ENCODE peak calls at places on chromosomes 6 and 20, in six cellular contexts. One of them, this sample, is unnamed.

GRCh38 chr6:151284012-151284411 is 44.2 kb downstream of the AKAP12 start:
- DNase-seq in neuronal stem cell: no peak
- DNase-seq in breast epithelium: no peak
- DNase-seq in IMR-90: no peak
- DNase-seq in PC-3: peak; percentile 29
- DNase-seq in PC-9: no peak
- DNase-seq in this sample: no peak

GRCh38 chr20:21684671-21685070 is 20.8 kb upstream of the PAX1 start:
- DNase-seq in neuronal stem cell: no peak
- DNase-seq in breast epithelium: no peak
- DNase-seq in IMR-90: no peak
- DNase-seq in PC-3: no peak
- DNase-seq in PC-9: no peak
- DNase-seq in this sample: no peak

GRCh38 chr6:107943626-107944439 is 14.2 kb downstream of the SEC63 start:
- DNase-seq in neuronal stem cell: no peak
- DNase-seq in breast epithelium: no peak
- DNase-seq in IMR-90: no peak
- DNase-seq in PC-3: no peak
- DNase-seq in PC-9: no peak
- DNase-seq in this sample: no peak

GRCh38 chr6:123742626-123743025 is 61.0 kb upstream of the NKAIN2 start:
- DNase-seq in neuronal stem cell: no peak
- DNase-seq in breast epithelium: no peak
- DNase-seq in IMR-90: no peak
- DNase-seq in PC-3: no peak
- DNase-seq in PC-9: no peak
- DNase-seq in this sample: no peak

GRCh38 chr6:140966676-140967075 is 1166.0 kb upstream of the GJE1 start:
- DNase-seq in neuronal stem cell: no peak
- DNase-seq in breast epithelium: no peak
- DNase-seq in IMR-90: peak; percentile 55
- DNase-seq in PC-3: no peak
- DNase-seq in PC-9: no peak
- DNase-seq in this sample: no peak

GRCh38 chr6:149336529-149336928 is 19.0 kb downstream of the TAB2 start:
- DNase-seq in neuronal stem cell: no peak
- DNase-seq in breast epithelium: no peak
- DNase-seq in IMR-90: no peak
- DNase-seq in PC-3: peak; percentile 12
- DNase-seq in PC-9: no peak
- DNase-seq in this sample: no peak

GRCh38 chr20:31953749-31954148 is 1.9 kb upstream of the PDRG1 start:
- DNase-seq in neuronal stem cell: no peak
- DNase-seq in breast epithelium: no peak
- DNase-seq in IMR-90: no peak
- DNase-seq in PC-3: no peak
- DNase-seq in PC-9: no peak
- DNase-seq in this sample: no peak

GRCh38 chr20:34571753-34572152 is 13.2 kb downstream of the MAP1LC3A start:
- DNase-seq in neuronal stem cell: no peak
- DNase-seq in breast epithelium: no peak
- DNase-seq in IMR-90: no peak
- DNase-seq in PC-3: no peak
- DNase-seq in PC-9: no peak
- DNase-seq in this sample: no peak

GRCh38 chr6:297571-298232 is 5.4 kb downstream of the DUSP22 start:
- DNase-seq in neuronal stem cell: no peak
- DNase-seq in breast epithelium: no peak
- DNase-seq in IMR-90: no peak
- DNase-seq in PC-3: no peak
- DNase-seq in PC-9: no peak
- DNase-seq in this sample: no peak

GRCh38 chr6:159094444-159095252 is 49.9 kb upstream of the TAGAP start:
- DNase-seq in neuronal stem cell: no peak
- DNase-seq in breast epithelium: no peak
- DNase-seq in IMR-90: no peak
- DNase-seq in PC-3: no peak
- DNase-seq in PC-9: no peak
- DNase-seq in this sample: peak; percentile 67

GRCh38 chr20:50314326-50314725 is 123.7 kb downstream of the CEBPB start:
- DNase-seq in neuronal stem cell: no peak
- DNase-seq in breast epithelium: no peak
- DNase-seq in IMR-90: no peak
- DNase-seq in PC-3: no peak
- DNase-seq in PC-9: no peak
- DNase-seq in this sample: no peak

GRCh38 chr20:51554538-51555165 is 12.1 kb upstream of the NFATC2 start:
- DNase-seq in neuronal stem cell: no peak
- DNase-seq in breast epithelium: no peak
- DNase-seq in IMR-90: peak; percentile 78
- DNase-seq in PC-3: peak; percentile 54
- DNase-seq in PC-9: no peak
- DNase-seq in this sample: no peak

GRCh38 chr20:46293084-46293483 is 15.2 kb downstream of the CDH22 start:
- DNase-seq in neuronal stem cell: peak; percentile 73
- DNase-seq in breast epithelium: no peak
- DNase-seq in IMR-90: peak; percentile 52
- DNase-seq in PC-3: peak; percentile 68
- DNase-seq in PC-9: peak; percentile 61
- DNase-seq in this sample: no peak

GRCh38 chr6:157568702-157569101 is 187.7 kb downstream of the ZDHHC14 start:
- DNase-seq in neuronal stem cell: no peak
- DNase-seq in breast epithelium: no peak
- DNase-seq in IMR-90: no peak
- DNase-seq in PC-3: no peak
- DNase-seq in PC-9: no peak
- DNase-seq in this sample: no peak

GRCh38 chr6:157570752-157571151 is 189.8 kb downstream of the ZDHHC14 start:
- DNase-seq in neuronal stem cell: no peak
- DNase-seq in breast epithelium: no peak
- DNase-seq in IMR-90: no peak
- DNase-seq in PC-3: no peak
- DNase-seq in PC-9: no peak
- DNase-seq in this sample: no peak

GRCh38 chr6:157570104-157570503 is 189.1 kb downstream of the ZDHHC14 start:
- DNase-seq in neuronal stem cell: no peak
- DNase-seq in breast epithelium: no peak
- DNase-seq in IMR-90: no peak
- DNase-seq in PC-3: no peak
- DNase-seq in PC-9: no peak
- DNase-seq in this sample: no peak

GRCh38 chr6:157571269-157571668 is 190.3 kb downstream of the ZDHHC14 start:
- DNase-seq in neuronal stem cell: no peak
- DNase-seq in breast epithelium: no peak
- DNase-seq in IMR-90: no peak
- DNase-seq in PC-3: no peak
- DNase-seq in PC-9: no peak
- DNase-seq in this sample: no peak

GRCh38 chr6:157569543-157569942 is 188.6 kb downstream of the ZDHHC14 start:
- DNase-seq in neuronal stem cell: no peak
- DNase-seq in breast epithelium: no peak
- DNase-seq in IMR-90: no peak
- DNase-seq in PC-3: no peak
- DNase-seq in PC-9: no peak
- DNase-seq in this sample: no peak
- H3K4me1 ChIP-seq in neuronal stem cell: no peaks in the 10 kb centered on the region
- H3K4me1 ChIP-seq in breast epithelium: no peaks in the 10 kb centered on the region
- H3K4me1 ChIP-seq in IMR-90: no peaks in the 10 kb centered on the region
- H3K4me1 ChIP-seq in PC-3: no peaks in the 10 kb centered on the region
- H3K4me1 ChIP-seq in PC-9: no peaks in the 10 kb centered on the region
- H3K4me1 ChIP-seq in this sample: no peaks in the 10 kb centered on the region

DNA sequence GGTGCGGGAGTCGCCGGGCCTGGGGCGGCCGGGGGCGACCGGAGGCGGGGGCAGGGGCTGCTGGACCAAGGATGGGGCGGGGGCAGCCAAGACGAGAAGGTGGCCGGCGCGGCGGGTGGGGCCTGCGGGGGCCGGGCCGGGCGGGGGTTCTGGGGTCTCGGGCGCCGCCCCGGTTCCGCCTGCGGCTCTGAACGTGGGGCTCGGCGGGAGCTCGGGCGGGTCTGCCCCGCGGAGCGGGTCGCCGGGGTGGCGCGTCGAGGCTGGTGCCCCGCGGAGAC is 191 bp downstream of the ADRM1 start:
- DNase-seq in neuronal stem cell: no peak
- DNase-seq in breast epithelium: no peak
- DNase-seq in IMR-90: no peak
- DNase-seq in PC-3: no peak
- DNase-seq in PC-9: no peak
- DNase-seq in this sample: no peak
- H3K4me3 ChIP-seq in neuronal stem cell: peak overlapping the region; percentile 97
- H3K4me3 ChIP-seq in breast epithelium: peak overlapping the region; percentile 86
- H3K4me3 ChIP-seq in IMR-90: peak overlapping the region; percentile 99
- H3K4me3 ChIP-seq in PC-3: peak overlapping the region; percentile 94
- H3K4me3 ChIP-seq in PC-9: peak overlapping the region; percentile 99
- H3K4me3 ChIP-seq in this sample: peak overlapping the region; percentile 96

GRCh38 chr20:62920039-62920645 is 6.2 kb downstream of the DIDO1 start:
- DNase-seq in neuronal stem cell: no peak
- DNase-seq in breast epithelium: no peak
- DNase-seq in IMR-90: no peak
- DNase-seq in PC-3: no peak
- DNase-seq in PC-9: no peak
- DNase-seq in this sample: no peak
- H3K4me1 ChIP-seq in neuronal stem cell: peaks cover 63% of the 10 kb centered on the region
- H3K4me1 ChIP-seq in breast epithelium: peaks cover 47% of the 10 kb centered on the region
- H3K4me1 ChIP-seq in IMR-90: peaks cover 19% of the 10 kb centered on the region
- H3K4me1 ChIP-seq in PC-3: peaks cover 26% of the 10 kb centered on the region
- H3K4me1 ChIP-seq in PC-9: peaks cover 27% of the 10 kb centered on the region
- H3K4me1 ChIP-seq in this sample: peaks cover 100% of the 10 kb centered on the region

GRCh38 chr20:36830791-36831691 is 44.9 kb upstream of the TLDC2 start:
- DNase-seq in neuronal stem cell: no peak
- DNase-seq in breast epithelium: no peak
- DNase-seq in IMR-90: peak; percentile 23
- DNase-seq in PC-3: peak; percentile 34
- DNase-seq in PC-9: peak; percentile 40
- DNase-seq in this sample: no peak

GRCh38 chr20:36835025-36835424 is 40.9 kb upstream of the TLDC2 start:
- DNase-seq in neuronal stem cell: no peak
- DNase-seq in breast epithelium: no peak
- DNase-seq in IMR-90: no peak
- DNase-seq in PC-3: no peak
- DNase-seq in PC-9: no peak
- DNase-seq in this sample: no peak

GRCh38 chr20:36835453-36836198 is 40.3 kb upstream of the TLDC2 start:
- DNase-seq in neuronal stem cell: peak; percentile 84
- DNase-seq in breast epithelium: peak; percentile 91
- DNase-seq in IMR-90: peak; percentile 96
- DNase-seq in PC-3: peak; percentile 90
- DNase-seq in PC-9: peak; percentile 73
- DNase-seq in this sample: peak; percentile 95

GRCh38 chr20:36832791-36833190 is 43.1 kb upstream of the TLDC2 start:
- DNase-seq in neuronal stem cell: no peak
- DNase-seq in breast epithelium: no peak
- DNase-seq in IMR-90: no peak
- DNase-seq in PC-3: no peak
- DNase-seq in PC-9: no peak
- DNase-seq in this sample: no peak

DNA sequence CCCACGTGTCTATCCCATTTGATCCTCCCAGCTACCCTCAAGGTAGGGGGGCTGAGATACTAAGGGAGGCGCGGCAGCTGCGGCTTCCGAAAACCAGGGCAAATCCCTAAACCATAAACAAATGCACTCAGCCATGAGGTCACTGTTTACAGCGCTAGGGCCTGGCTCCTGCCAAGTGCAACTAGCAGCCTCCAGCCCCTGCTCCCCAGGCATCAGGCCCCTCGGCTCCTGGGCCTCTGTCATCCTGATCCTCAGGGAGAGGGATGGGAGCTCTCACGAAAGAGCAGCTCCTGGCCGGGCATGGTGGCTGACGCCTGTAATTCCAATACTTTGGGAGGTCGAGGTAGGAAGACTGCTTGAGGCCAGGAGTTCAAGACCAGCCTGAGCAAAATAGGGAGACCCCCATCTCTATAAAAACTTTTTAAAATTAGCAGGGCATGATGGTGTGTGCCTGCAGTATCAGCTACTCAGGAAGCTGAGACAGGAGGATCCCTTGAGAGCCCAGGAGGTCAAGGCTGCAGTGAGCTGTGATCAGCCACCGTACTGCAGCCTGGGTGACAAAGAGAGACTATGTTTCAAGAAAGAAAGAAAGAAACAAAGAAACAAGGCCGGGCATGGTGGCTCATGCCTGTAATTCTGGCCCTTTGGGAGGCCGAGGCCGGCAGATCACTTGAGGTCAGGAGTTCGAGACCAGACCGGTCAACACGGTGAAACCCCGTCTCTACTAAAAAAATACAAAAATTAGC is 42.5 kb upstream of the TLDC2 start:
- DNase-seq in neuronal stem cell: no peak
- DNase-seq in breast epithelium: no peak
- DNase-seq in IMR-90: peak; percentile 95
- DNase-seq in PC-3: no peak
- DNase-seq in PC-9: no peak
- DNase-seq in this sample: no peak
- H3K4me3 ChIP-seq in neuronal stem cell: no peak overlapping the region
- H3K4me3 ChIP-seq in breast epithelium: no peak overlapping the region
- H3K4me3 ChIP-seq in IMR-90: no peak overlapping the region
- H3K4me3 ChIP-seq in PC-3: no peak overlapping the region
- H3K4me3 ChIP-seq in PC-9: no peak overlapping the region
- H3K4me3 ChIP-seq in this sample: no peak overlapping the region

DNA sequence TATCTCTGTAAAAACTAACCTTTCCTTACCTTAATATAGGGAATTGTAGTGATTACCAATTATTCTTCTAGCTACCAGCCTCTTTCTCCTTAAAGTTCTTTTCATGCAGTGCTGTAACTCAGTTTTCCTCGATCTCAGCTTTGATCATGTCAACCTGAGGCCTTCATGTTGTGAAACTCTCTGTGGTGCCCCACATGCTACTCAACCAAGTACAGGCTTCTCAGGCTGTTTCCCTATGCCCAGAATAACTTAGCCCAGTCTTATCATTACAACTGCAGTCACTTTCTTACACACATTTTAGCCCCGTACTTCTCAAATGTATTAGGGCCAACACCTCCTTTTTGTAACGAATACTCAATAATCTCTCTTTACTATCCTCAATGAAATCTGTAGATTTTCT is 90.1 kb upstream of the SUPT3H start:
- DNase-seq in neuronal stem cell: no peak
- DNase-seq in breast epithelium: no peak
- DNase-seq in IMR-90: no peak
- DNase-seq in PC-3: no peak
- DNase-seq in PC-9: no peak
- DNase-seq in this sample: no peak
- H3K4me1 ChIP-seq in neuronal stem cell: no peaks in the 10 kb centered on the region
- H3K4me1 ChIP-seq in breast epithelium: no peaks in the 10 kb centered on the region
- H3K4me1 ChIP-seq in IMR-90: peaks cover 3% of the 10 kb centered on the region
- H3K4me1 ChIP-seq in PC-3: no peaks in the 10 kb centered on the region
- H3K4me1 ChIP-seq in PC-9: no peaks in the 10 kb centered on the region
- H3K4me1 ChIP-seq in this sample: no peaks in the 10 kb centered on the region

GRCh38 chr6:39312912-39313525 is 1.2 kb downstream of the KCNK17 start:
- DNase-seq in neuronal stem cell: no peak
- DNase-seq in breast epithelium: no peak
- DNase-seq in IMR-90: no peak
- DNase-seq in PC-3: no peak
- DNase-seq in PC-9: no peak
- DNase-seq in this sample: no peak
- H3K4me3 ChIP-seq in neuronal stem cell: peak overlapping the region; percentile 79
- H3K4me3 ChIP-seq in breast epithelium: peak overlapping the region; percentile 57
- H3K4me3 ChIP-seq in IMR-90: no peak overlapping the region
- H3K4me3 ChIP-seq in PC-3: no peak overlapping the region
- H3K4me3 ChIP-seq in PC-9: no peak overlapping the region
- H3K4me3 ChIP-seq in this sample: peak overlapping the region; percentile 3